ENCODE peak calls at places on chromosomes 11 and 22, in nine cellular contexts. R is PC-3; Q is sigmoid colon; Y is HL-60; T is heart left ventricle; C is iPS DF 6.9; U is CD8-positive, alpha-beta T cell; I is CD8-positive, alpha-beta memory T cell; J is aorta. G is an unnamed sample.

GRCh38 chr11:37695283-37695682 is 1097.2 kb upstream of the RAG2 start:
- DNase-seq in R (no peak), Q (no peak), Y (no peak), T (no peak), C (no peak), U (no peak), I (no peak), J (no peak), G (no peak)

GRCh38 chr22:47232753-47233152 is 470.3 kb downstream of the TBC1D22A start:
- DNase-seq in R (no peak), Q (no peak), Y (no peak), T (no peak), C (no peak), U (no peak), I (no peak), J (no peak), G (no peak)

GRCh38 chr11:10310301-10310841 is 5.5 kb downstream of the ADM start:
- DNase-seq in R (no peak), Q (no peak), Y (no peak), T (no peak), C (no peak), U (no peak), I (no peak), J (no peak), G (no peak)

GRCh38 chr11:32333335-32333991 is 101.9 kb downstream of the WT1 start:
- DNase-seq in R (peak), Q (peak), Y (peak), T (peak), C (no peak), U (no peak), I (no peak), J (peak), G (peak)

GRCh38 chr11:128116447-128117240 is 470.7 kb downstream of the ETS1 start:
- DNase-seq in R (peak), Q (no peak), Y (no peak), T (peak), C (no peak), U (no peak), I (no peak), J (no peak), G (no peak)

GRCh38 chr22:35681454-35682050 is 33.3 kb downstream of the APOL6 start:
- DNase-seq in R (no peak), Q (no peak), Y (no peak), T (no peak), C (no peak), U (no peak), I (no peak), J (no peak), G (no peak)

GRCh38 chr11:87451400-87451799 is 413.7 kb downstream of the TMEM135 start:
- DNase-seq in R (peak), Q (no peak), Y (no peak), T (no peak), C (no peak), U (no peak), I (no peak), J (no peak), G (no peak)

GRCh38 chr11:67006029-67006884 is 16.7 kb upstream of the SYT12 start:
- DNase-seq in R (peak), Q (no peak), Y (peak), T (peak), C (peak), U (no peak), I (no peak), J (no peak), G (no peak)

GRCh38 chr11:83355406-83355805 is 69.2 kb upstream of the CCDC90B start:
- DNase-seq in R (no peak), Q (no peak), Y (no peak), T (no peak), C (no peak), U (no peak), I (no peak), J (no peak), G (no peak)

GRCh38 chr11:33543823-33544222 is 156.8 kb downstream of the C11orf91 start:
- DNase-seq in R (peak), Q (no peak), Y (no peak), T (no peak), C (no peak), U (no peak), I (no peak), J (no peak), G (no peak)

GRCh38 chr11:56663386-56663785 is at the start of gene OR5AR1:
- DNase-seq in R (no peak), Q (no peak), Y (no peak), T (no peak), C (no peak), U (no peak), I (no peak), J (no peak), G (no peak)

GRCh38 chr11:32056445-32056844 is 34.4 kb upstream of the RCN1 start:
- DNase-seq in R (peak), Q (no peak), Y (peak), T (no peak), C (no peak), U (no peak), I (no peak), J (no peak), G (no peak)

GRCh38 chr11:61897387-61898246 is 6.3 kb upstream of the FADS3 start:
- DNase-seq in R (peak), Q (peak), Y (peak), T (peak), C (peak), U (peak), I (peak), J (peak), G (peak)

GRCh38 chr11:113685650-113686349 is 20.3 kb downstream of the TMPRSS5 start:
- DNase-seq in R (no peak), Q (no peak), Y (no peak), T (no peak), C (no peak), U (no peak), I (no peak), J (no peak), G (no peak)

GRCh38 chr11:33317662-33318061 is 60.5 kb downstream of the HIPK3 start:
- DNase-seq in R (peak), Q (no peak), Y (no peak), T (no peak), C (no peak), U (no peak), I (no peak), J (no peak), G (no peak)

GRCh38 chr11:71236836-71237475 is 15.4 kb downstream of the SHANK2 start:
- DNase-seq in R (no peak), Q (peak), Y (no peak), T (no peak), C (no peak), U (no peak), I (no peak), J (no peak), G (no peak)

GRCh38 chr22:21866821-21867527 is 471 bp downstream of the MAPK1 start:
- DNase-seq in R (peak), Q (peak), Y (peak), T (no peak), C (no peak), U (peak), I (no peak), J (no peak), G (no peak)

GRCh38 chr11:124072147-124072546 is 31.0 kb upstream of the OR10G7 start:
- DNase-seq in R (no peak), Q (no peak), Y (no peak), T (no peak), C (no peak), U (no peak), I (no peak), J (no peak), G (no peak)

GRCh38 chr11:124071622-124071948 is 30.5 kb upstream of the OR10G7 start:
- DNase-seq in R (no peak), Q (no peak), Y (no peak), T (no peak), C (no peak), U (no peak), I (no peak), J (no peak), G (no peak)

GRCh38 chr11:124070906-124071621 is 29.9 kb upstream of the OR10G7 start:
- DNase-seq in R (peak), Q (peak), Y (peak), T (peak), C (peak), U (peak), I (peak), J (peak), G (peak)

GRCh38 chr11:124068711-124069110 is 27.6 kb upstream of the OR10G7 start:
- DNase-seq in R (no peak), Q (no peak), Y (no peak), T (no peak), C (no peak), U (no peak), I (no peak), J (no peak), G (no peak)

GRCh38 chr11:124069429-124070401 is 28.6 kb upstream of the OR10G7 start:
- DNase-seq in R (peak), Q (no peak), Y (peak), T (peak), C (peak), U (no peak), I (no peak), J (peak), G (no peak)
- H3K27ac ChIP-seq in R (no peak), Q (no peak), Y (no peak), T (no peak), C (no peak), U (no peak), I (no peak), J (no peak), G (no peak)

GRCh38 chr11:15446929-15447328 is 332.2 kb downstream of the INSC start:
- DNase-seq in R (no peak), Q (no peak), Y (no peak), T (no peak), C (no peak), U (no peak), I (no peak), J (no peak), G (no peak)

GRCh38 chr11:15446315-15446714 is 331.6 kb downstream of the INSC start:
- DNase-seq in R (no peak), Q (no peak), Y (no peak), T (no peak), C (no peak), U (no peak), I (no peak), J (no peak), G (no peak)

GRCh38 chr11:15453211-15453715 is 338.5 kb downstream of the INSC start:
- DNase-seq in R (no peak), Q (no peak), Y (no peak), T (no peak), C (no peak), U (no peak), I (no peak), J (no peak), G (no peak)

GRCh38 chr11:15451713-15452112 is 337.0 kb downstream of the INSC start:
- DNase-seq in R (no peak), Q (no peak), Y (no peak), T (no peak), C (no peak), U (no peak), I (no peak), J (no peak), G (no peak)
- H3K27ac ChIP-seq in R (no peak), Q (no peak), Y (no peak), T (no peak), C (no peak), U (no peak), I (no peak), J (no peak), G (no peak)

GRCh38 chr11:12439615-12440014 is 62.2 kb downstream of the PARVA start:
- DNase-seq in R (no peak), Q (no peak), Y (no peak), T (no peak), C (peak), U (no peak), I (no peak), J (no peak), G (no peak)

GRCh38 chr11:12445001-12445400 is 67.6 kb downstream of the PARVA start:
- DNase-seq in R (no peak), Q (no peak), Y (no peak), T (no peak), C (no peak), U (no peak), I (no peak), J (no peak), G (no peak)

GRCh38 chr11:12444601-12445000 is 67.2 kb downstream of the PARVA start:
- DNase-seq in R (no peak), Q (no peak), Y (no peak), T (no peak), C (no peak), U (no peak), I (no peak), J (no peak), G (no peak)

GRCh38 chr11:12440565-12440964 is 63.2 kb downstream of the PARVA start:
- DNase-seq in R (no peak), Q (no peak), Y (no peak), T (no peak), C (no peak), U (no peak), I (no peak), J (no peak), G (no peak)

DNA sequence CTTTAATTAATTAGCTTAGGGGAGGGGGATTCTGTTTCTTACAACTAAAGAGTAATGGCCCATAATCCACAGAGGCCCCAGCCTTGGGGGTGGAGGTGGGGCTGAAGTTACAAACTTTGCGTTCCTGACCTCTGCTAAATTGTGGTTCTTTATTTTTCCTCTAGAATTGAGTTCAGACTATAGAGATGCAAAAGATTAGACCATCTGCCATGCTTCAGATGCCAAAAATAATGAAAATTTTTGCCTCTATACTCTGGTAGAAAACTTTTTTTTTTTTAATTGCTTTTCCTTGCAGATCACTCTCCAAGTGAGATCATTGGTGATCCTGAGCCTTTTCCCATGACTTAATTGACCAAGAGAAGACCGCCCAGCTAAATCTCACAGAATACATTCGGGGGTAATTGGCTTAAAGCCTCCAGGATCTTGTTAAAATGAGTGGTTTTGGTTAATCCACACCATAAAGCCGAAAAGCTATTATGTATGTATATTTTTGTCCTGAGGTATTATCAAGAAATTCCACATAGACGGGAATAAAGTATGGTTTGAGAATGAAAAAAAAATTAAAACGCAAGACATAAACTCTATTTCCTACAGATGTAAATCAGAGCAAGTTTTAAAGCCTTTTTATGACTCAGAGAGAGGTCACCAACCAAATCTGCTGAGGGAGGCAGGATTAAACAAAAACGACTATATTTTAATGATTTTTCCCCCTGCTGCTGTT is 63.9 kb downstream of the PARVA start:
- DNase-seq in R (peak), Q (no peak), Y (no peak), T (no peak), C (no peak), U (no peak), I (no peak), J (no peak), G (no peak)
- H3K27ac ChIP-seq in R (no peak), Q (peak), Y (no peak), T (no peak), C (no peak), U (no peak), I (no peak), J (no peak), G (no peak)

GRCh38 chr11:65381721-65382035 is 768 bp downstream of the SLC25A45 start:
- DNase-seq in R (peak), Q (no peak), Y (peak), T (peak), C (no peak), U (no peak), I (no peak), J (no peak), G (no peak)
- H3K27ac ChIP-seq in R (peak), Q (peak), Y (peak), T (peak), C (no peak), U (peak), I (peak), J (peak), G (peak)

DNA sequence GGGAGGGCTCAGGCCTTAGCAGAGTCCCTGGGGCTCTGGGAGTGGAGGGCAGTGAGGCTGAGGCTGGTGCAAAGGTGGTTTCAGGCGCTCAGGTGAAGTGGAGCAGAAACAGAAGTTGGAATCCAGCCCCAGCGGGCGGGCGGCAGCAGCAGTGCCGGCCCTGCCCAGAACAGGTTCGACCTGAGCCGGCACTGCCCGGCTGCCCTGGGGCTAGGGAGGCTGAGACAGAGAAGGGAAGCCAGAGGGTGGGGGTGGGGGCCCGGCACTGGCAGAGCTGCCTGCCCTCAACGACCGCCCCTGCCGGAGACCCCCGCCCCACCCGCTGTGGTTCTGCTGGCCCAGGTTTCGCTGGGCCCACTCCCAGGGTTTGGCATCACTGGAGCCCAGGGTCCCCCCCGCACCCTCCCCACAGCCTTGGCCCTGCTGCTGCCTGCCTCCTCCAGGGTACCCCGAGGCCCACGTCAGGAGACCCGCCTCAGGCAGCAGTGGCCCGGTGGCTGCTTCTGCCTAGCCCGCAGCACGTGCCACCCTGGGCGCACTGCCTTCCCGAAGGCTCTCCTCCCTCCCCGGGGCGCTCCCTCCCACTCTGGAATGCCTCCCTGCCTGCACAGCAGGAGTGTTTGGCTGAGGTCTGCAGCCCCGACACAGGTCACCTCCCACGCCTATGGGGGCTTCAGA is 13.2 kb downstream of the ASCL2 start:
- DNase-seq in R (peak), Q (no peak), Y (no peak), T (no peak), C (no peak), U (no peak), I (no peak), J (peak), G (no peak)
- H3K27ac ChIP-seq in R (peak), Q (no peak), Y (no peak), T (no peak), C (no peak), U (no peak), I (no peak), J (no peak), G (no peak)

GRCh38 chr11:96292291-96293010 is 50.5 kb downstream of the MAML2 start:
- DNase-seq in R (no peak), Q (no peak), Y (no peak), T (no peak), C (no peak), U (no peak), I (no peak), J (no peak), G (no peak)

GRCh38 chr11:96294289-96294688 is 48.7 kb downstream of the MAML2 start:
- DNase-seq in R (no peak), Q (no peak), Y (no peak), T (no peak), C (no peak), U (no peak), I (no peak), J (no peak), G (no peak)

GRCh38 chr11:96293109-96293508 is 49.9 kb downstream of the MAML2 start:
- DNase-seq in R (no peak), Q (no peak), Y (no peak), T (no peak), C (no peak), U (no peak), I (no peak), J (no peak), G (no peak)

GRCh38 chr11:96290631-96291030 is 52.4 kb downstream of the MAML2 start:
- DNase-seq in R (no peak), Q (no peak), Y (no peak), T (no peak), C (no peak), U (no peak), I (no peak), J (no peak), G (no peak)

GRCh38 chr11:96293583-96293982 is 49.4 kb downstream of the MAML2 start:
- DNase-seq in R (no peak), Q (no peak), Y (peak), T (no peak), C (no peak), U (no peak), I (no peak), J (no peak), G (no peak)
- H3K27ac ChIP-seq in R (no peak), Q (peak), Y (no peak), T (no peak), C (no peak), U (no peak), I (no peak), J (peak), G (no peak)

DNA sequence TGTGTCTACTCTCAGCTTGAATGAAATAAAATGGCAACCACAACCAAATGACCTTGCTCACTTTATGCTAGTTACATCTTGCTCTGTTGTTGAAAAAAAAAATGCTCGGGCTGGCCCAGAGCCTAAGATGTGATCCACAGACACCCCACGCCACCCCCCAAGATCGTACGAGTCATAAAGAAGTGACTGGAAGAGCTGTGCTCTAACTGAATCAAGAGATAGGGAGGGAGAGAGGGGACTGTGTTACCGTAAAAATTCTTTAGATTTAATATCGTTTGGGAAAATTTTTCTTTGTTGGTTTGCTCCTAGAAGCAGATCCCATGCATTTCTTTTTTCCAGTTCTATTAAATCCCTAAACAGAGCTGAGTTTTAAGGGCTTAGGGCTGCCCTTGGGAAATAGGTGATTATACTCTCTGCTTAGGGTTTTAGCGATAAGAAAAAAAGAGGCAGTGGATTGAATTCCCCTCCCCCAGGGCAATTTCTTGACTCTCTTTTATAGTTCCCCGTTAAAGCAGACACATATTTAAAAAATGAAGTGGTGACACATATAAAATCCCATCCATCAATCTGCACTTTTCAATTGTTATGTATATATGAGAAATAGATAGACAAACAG is 14.5 kb downstream of the MAML2 start:
- DNase-seq in R (peak), Q (no peak), Y (no peak), T (no peak), C (no peak), U (no peak), I (no peak), J (no peak), G (no peak)
- H3K27ac ChIP-seq in R (peak), Q (no peak), Y (no peak), T (no peak), C (no peak), U (no peak), I (peak), J (no peak), G (no peak)

DNA sequence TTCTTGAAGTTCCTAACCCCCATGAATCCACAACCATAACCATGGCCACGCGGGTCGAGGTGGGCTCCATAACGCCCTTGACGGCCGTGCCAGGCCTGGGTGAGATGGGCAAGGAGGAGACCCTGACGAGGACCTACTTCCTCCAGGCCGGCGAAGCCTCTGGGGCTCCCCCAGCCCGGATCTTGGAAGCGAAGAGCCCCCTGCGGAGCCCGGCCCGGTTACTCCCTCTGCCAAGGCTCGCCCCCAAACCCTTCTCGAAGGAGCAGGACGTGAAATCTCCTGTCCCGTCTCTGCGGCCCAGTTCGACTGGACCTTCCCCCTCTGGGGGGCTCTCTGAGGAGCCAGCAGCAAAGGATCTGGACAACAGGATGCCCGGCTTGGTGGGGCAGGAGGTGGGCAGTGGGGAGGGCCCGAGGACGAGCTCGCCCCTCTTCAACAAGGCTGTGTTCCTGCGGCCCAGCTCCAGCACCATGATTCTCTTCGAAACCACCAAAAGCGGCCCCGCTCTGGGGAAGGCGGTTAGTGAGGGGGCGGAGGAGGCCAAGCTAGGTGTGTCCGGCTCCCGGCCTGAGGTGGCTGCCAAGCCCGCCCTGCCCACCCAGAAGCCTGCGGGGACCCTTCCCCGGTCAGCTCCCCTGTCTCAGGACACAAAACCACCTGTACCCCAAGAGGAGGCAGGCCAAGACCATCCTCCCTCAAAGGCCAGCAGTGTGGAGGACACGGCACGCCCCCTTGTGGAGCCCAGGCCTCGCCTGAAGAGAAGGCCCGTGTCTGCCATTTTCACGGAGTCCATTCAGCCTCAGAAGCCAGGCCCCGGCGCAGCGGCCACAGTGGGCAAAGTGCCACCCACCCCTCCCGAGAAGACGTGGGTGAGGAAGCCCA is 75.7 kb downstream of the KIAA1671 start:
- DNase-seq in R (peak), Q (no peak), Y (no peak), T (peak), C (no peak), U (no peak), I (no peak), J (no peak), G (no peak)
- H3K27ac ChIP-seq in R (peak), Q (no peak), Y (no peak), T (no peak), C (no peak), U (no peak), I (no peak), J (no peak), G (no peak)

G was measured in substantia nigra.